ENCODE peak calls at places on chromosomes 11 and 22, in five cellular contexts. B is ovary, L is mesenchymal stem cell, X is mammary epithelial cell, C is stomach. T is an unnamed sample. For H3K4me1, the result is how much of the 10 kb centered on the place peaks cover.

GRCh38 chr22:49198705-49199084 is 629.0 kb downstream of the BRD1 start:
- DNase-seq in X (no peak), B (no peak), L (no peak), C (no peak), T (no peak)

GRCh38 chr11:83971063-83971462 is 684.9 kb upstream of the CCDC90B start:
- DNase-seq in B (no peak), X (peak), L (peak), C (no peak), T (no peak)

GRCh38 chr22:32204856-32205722 is at the start of gene RFPL2:
- DNase-seq in X (peak), L (peak), B (no peak), C (no peak), T (no peak)

GRCh38 chr22:42959472-42960145 is 55.3 kb downstream of the PACSIN2 start:
- DNase-seq in C (peak), B (no peak), L (peak), X (peak), T (no peak)

GRCh38 chr22:47090591-47091240 is 328.3 kb downstream of the TBC1D22A start:
- DNase-seq in B (no peak), C (no peak), L (peak), X (peak), T (no peak)

GRCh38 chr11:19711911-19712280 is 741 bp upstream of the NAV2 start:
- DNase-seq in B (peak), C (no peak), L (no peak), X (peak), T (no peak)

GRCh38 chr11:3015796-3016195 is 23.7 kb upstream of the NAP1L4 start:
- DNase-seq in X (no peak), C (no peak), L (no peak), B (no peak), T (no peak)

GRCh38 chr11:111272420-111272819 is 25.9 kb upstream of the POU2AF3 start:
- DNase-seq in B (no peak), C (no peak), X (no peak), L (no peak), T (no peak)

GRCh38 chr11:101453682-101454081 is 130.1 kb downstream of the TRPC6 start:
- DNase-seq in C (no peak), X (peak), L (no peak), B (no peak), T (no peak)

GRCh38 chr11:24709928-24710565 is 213.2 kb downstream of the LUZP2 start:
- DNase-seq in C (no peak), B (no peak), X (no peak), L (no peak), T (no peak)

GRCh38 chr11:38169286-38169685 is 1571.2 kb upstream of the RAG2 start:
- DNase-seq in B (no peak), L (peak), C (no peak), X (peak), T (no peak)

GRCh38 chr22:29205598-29206371 is at the start of gene EMID1:
- DNase-seq in X (no peak), B (peak), C (peak), L (peak), T (peak)

GRCh38 chr11:47485112-47485511 is 36.2 kb upstream of the RAPSN start:
- DNase-seq in L (no peak), B (no peak), C (no peak), X (peak), T (no peak)

GRCh38 chr11:38824573-38824972 is 2226.5 kb upstream of the RAG2 start:
- DNase-seq in B (no peak), X (peak), C (no peak), L (peak), T (no peak)

GRCh38 chr11:5301846-5302245 is at the start of gene OR51B4:
- DNase-seq in L (no peak), X (no peak), B (no peak), C (no peak), T (no peak)

GRCh38 chr11:93540337-93540736 is 2.9 kb downstream of the SMCO4 start:
- DNase-seq in X (no peak), B (no peak), L (peak), C (no peak), T (no peak)

GRCh38 chr11:32706985-32707736 is 87.3 kb downstream of the CCDC73 start:
- DNase-seq in B (no peak), C (no peak), X (peak), L (peak), T (no peak)

GRCh38 chr11:109015283-109015682 is 350.4 kb downstream of the DDX10 start:
- DNase-seq in X (peak), L (peak), B (no peak), C (no peak), T (no peak)

GRCh38 chr11:1756791-1757771 is 6.6 kb downstream of the CTSD start:
- DNase-seq in L (no peak), X (no peak), C (no peak), B (peak), T (peak)

GRCh38 chr22:17774928-17775675 is 833 bp upstream of the BID start:
- DNase-seq in L (no peak), B (no peak), X (no peak), C (no peak), T (no peak)
- H3K4me3 ChIP-seq in L (peak), B (no peak), X (no peak), C (peak), T (no peak)

GRCh38 chr22:46050451-46050845 is 73.5 kb upstream of the WNT7B start:
- DNase-seq in C (no peak), L (no peak), B (peak), X (no peak), T (no peak)
- H3K27ac ChIP-seq in C (peak), L (no peak), B (peak), X (no peak), T (peak)

DNA sequence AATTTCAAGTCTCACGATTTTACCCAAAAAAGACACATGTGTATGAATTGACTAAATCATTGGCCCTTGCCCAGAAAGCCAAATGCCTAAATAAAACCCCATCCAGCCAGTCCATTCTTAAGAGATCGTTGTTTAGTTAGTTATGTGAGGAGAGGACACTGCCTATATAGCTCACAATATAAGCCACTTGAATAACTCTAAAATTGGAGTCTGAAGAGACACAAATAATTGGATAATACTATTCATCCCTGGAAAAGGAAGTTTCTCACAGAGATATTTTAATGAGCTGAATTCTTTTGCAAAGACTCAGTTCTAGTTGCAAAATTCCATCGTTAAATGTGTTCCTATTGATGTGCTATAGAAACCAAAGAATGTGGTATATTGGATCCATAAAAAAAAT is 176.7 kb downstream of the SOX6 start:
- DNase-seq in X (no peak), B (no peak), L (no peak), C (no peak), T (no peak)
- H3K4me1 ChIP-seq in X (under half), B (under half), L (under half), C (under half), T (under half)

GRCh38 chr11:67452141-67452952 is at the start of gene GPR152:
- DNase-seq in L (no peak), C (peak), B (no peak), X (no peak), T (peak)
- H3K4me3 ChIP-seq in L (no peak), C (peak), B (no peak), X (no peak), T (no peak)

T was measured in spleen.